ENCODE peak calls at places on chromosomes 16 and 17, in ten cellular contexts. G, S, X, F, J, Z, L, U, B and Y are unnamed samples. For H3K9me3, the result is how much of the 10 kb centered on the place peaks cover.

GRCh38 chr17:45681706-45682105 is 102.4 kb upstream of the CRHR1 start:
- DNase-seq in G (no peak), S (no peak), X (no peak), F (no peak), J (no peak), Z (no peak), L (no peak), U (no peak), B (no peak), Y (no peak)

GRCh38 chr17:31442276-31442675 is 50.8 kb downstream of the RAB11FIP4 start:
- DNase-seq in G (no peak), S (no peak), X (no peak), F (no peak), J (no peak), Z (no peak), L (no peak), U (no peak), B (no peak), Y (no peak)

GRCh38 chr17:48997827-48998556 is 807 bp downstream of the IGF2BP1 start:
- DNase-seq in G (no peak), S (no peak), X (no peak), F (peak), J (no peak), Z (peak), L (peak), U (no peak), B (no peak), Y (peak)

GRCh38 chr17:79393358-79394038 is 217.4 kb downstream of the RBFOX3 start:
- DNase-seq in G (peak), S (peak), X (peak), F (peak), J (no peak), Z (peak), L (peak), U (peak), B (peak), Y (peak)

GRCh38 chr16:27722892-27723450 is 173.0 kb downstream of the KATNIP start:
- DNase-seq in G (no peak), S (no peak), X (no peak), F (no peak), J (no peak), Z (no peak), L (no peak), U (no peak), B (no peak), Y (no peak)

GRCh38 chr16:80369559-80369958 is 171.2 kb upstream of the DYNLRB2 start:
- DNase-seq in G (peak), S (peak), X (no peak), F (peak), J (peak), Z (peak), L (peak), U (no peak), B (peak), Y (peak)

GRCh38 chr17:57468932-57469775 is 212.8 kb downstream of the MSI2 start:
- DNase-seq in G (no peak), S (no peak), X (no peak), F (no peak), J (no peak), Z (no peak), L (no peak), U (no peak), B (no peak), Y (no peak)

GRCh38 chr16:29857133-29857760 is 5.8 kb downstream of the CDIPT start:
- DNase-seq in G (no peak), S (no peak), X (no peak), F (no peak), J (no peak), Z (no peak), L (no peak), U (no peak), B (no peak), Y (no peak)

GRCh38 chr16:29256501-29256981 is 150.0 kb downstream of the NPIPB11 start:
- DNase-seq in G (no peak), S (no peak), X (no peak), F (no peak), J (peak), Z (no peak), L (no peak), U (no peak), B (no peak), Y (no peak)

GRCh38 chr17:74430706-74431567 is 951 bp upstream of the GPRC5C start:
- DNase-seq in G (peak), S (peak), X (peak), F (peak), J (peak), Z (peak), L (no peak), U (peak), B (peak), Y (no peak)

GRCh38 chr17:64146418-64147109 is 16.6 kb upstream of the ERN1 start:
- DNase-seq in G (peak), S (peak), X (peak), F (peak), J (peak), Z (peak), L (peak), U (peak), B (peak), Y (no peak)

GRCh38 chr16:49788936-49789335 is 67.0 kb downstream of the ZNF423 start:
- DNase-seq in G (no peak), S (no peak), X (no peak), F (no peak), J (no peak), Z (no peak), L (no peak), U (no peak), B (no peak), Y (no peak)

GRCh38 chr17:66044083-66044482 is 147.8 kb downstream of the CEP112 start:
- DNase-seq in G (no peak), S (no peak), X (no peak), F (no peak), J (no peak), Z (no peak), L (no peak), U (no peak), B (no peak), Y (no peak)

GRCh38 chr17:35433075-35433894 is 985 bp upstream of the SLFN12 start:
- DNase-seq in G (peak), S (peak), X (peak), F (peak), J (peak), Z (no peak), L (peak), U (peak), B (peak), Y (no peak)
- TF ChIP-seq POLR2AphosphoS5 in G (no peak), S (peak), X (no peak), F (peak), J (peak), Z (no peak), L (peak), U (no peak), B (no peak), Y (peak)

GRCh38 chr16:3305109-3306068 is at the start of the genes TIGD7 and ZNF75A:
- DNase-seq in G (peak), S (peak), X (peak), F (peak), J (peak), Z (peak), L (peak), U (peak), B (peak), Y (peak)
- H3K9me3 ChIP-seq in G (half or more), S (under half), X (half or more), F (half or more), J (under half), Z (under half), L (under half), U (half or more), B (half or more), Y (half or more)

GRCh38 chr16:81729451-81729850 is 49.6 kb upstream of the PLCG2 start:
- DNase-seq in G (no peak), S (no peak), X (no peak), F (peak), J (no peak), Z (no peak), L (no peak), U (no peak), B (no peak), Y (no peak)
- TF ChIP-seq CTCF in G (no peak), S (no peak), X (no peak), F (peak), J (no peak), Z (no peak), L (no peak), U (no peak), B (no peak), Y (no peak)

GRCh38 chr16:57530104-57530522 is 6.3 kb downstream of the CCDC102A start:
- DNase-seq in G (no peak), S (no peak), X (no peak), F (no peak), J (peak), Z (peak), L (peak), U (peak), B (peak), Y (no peak)
- TF ChIP-seq POLR2AphosphoS5 in G (no peak), S (peak), X (no peak), F (no peak), J (no peak), Z (no peak), L (peak), U (peak), B (no peak), Y (peak)

GRCh38 chr17:22514315-22514714 is 822.0 kb downstream of the KCNJ18 start:
- DNase-seq in G (no peak), S (no peak), X (no peak), F (no peak), J (no peak), Z (no peak), L (no peak), U (no peak), B (no peak), Y (no peak)
- H3K9me3 ChIP-seq in G (under half), S (under half), X (under half), F (half or more), J (under half), Z (under half), L (under half), U (half or more), B (under half), Y (under half)